ENCODE peak calls at places on chromosomes 13 and 19, in eight cellular contexts. P, J, O, A, N, V, X and E are unnamed samples.
A peak's percentile ranks its signal among the peaks of the same experiment; 100 is the strongest.

GRCh38 chr19:39402417-39403297 is 4.0 kb upstream of the ZFP36 start:
- DNase-seq in O (peak; percentile 81), A (peak; percentile 73), V (peak; percentile 89), X (peak; percentile 69), P (peak; percentile 79), J (peak; percentile 94), N (peak; percentile 88), E (peak; percentile 68)

GRCh38 chr19:30635026-30635985 is 263.1 kb downstream of the ZNF536 start:
- DNase-seq in A (no peak), J (no peak), O (no peak), V (no peak), P (no peak), X (no peak), N (no peak), E (no peak)

GRCh38 chr13:41054212-41054877 is 7.0 kb upstream of the WBP4 start:
- DNase-seq in J (peak; percentile 57), V (peak; percentile 39), O (no peak), N (peak; percentile 38), P (no peak), X (peak; percentile 37), A (no peak), E (no peak)

GRCh38 chr19:18493440-18494266 is 28.2 kb downstream of the ELL start:
- DNase-seq in A (no peak), O (no peak), V (no peak), N (no peak), J (no peak), X (no peak), P (no peak), E (no peak)

GRCh38 chr19:4094291-4094690 is 27.6 kb upstream of the ZBTB7A start:
- DNase-seq in V (no peak), O (no peak), P (no peak), A (no peak), N (no peak), X (no peak), J (no peak), E (no peak)

GRCh38 chr19:54325194-54325621 is 12.2 kb upstream of the LILRA5 start:
- DNase-seq in P (no peak), O (peak; percentile 50), N (peak; percentile 31), X (peak; percentile 23), J (peak; percentile 71), V (peak; percentile 54), A (peak; percentile 20), E (peak; percentile 13)

GRCh38 chr19:28705008-28705407 is 507.9 kb downstream of the UQCRFS1 start:
- DNase-seq in P (no peak), A (no peak), V (no peak), O (no peak), N (peak; percentile 80), X (no peak), J (no peak), E (no peak)

GRCh38 chr19:54673222-54673621 is 10.4 kb downstream of the LILRB4 start:
- DNase-seq in P (no peak), A (no peak), N (no peak), O (no peak), X (no peak), V (no peak), J (no peak), E (no peak)

GRCh38 chr19:11208526-11209471 is 11.5 kb upstream of the KANK2 start:
- DNase-seq in O (no peak), V (no peak), N (no peak), P (no peak), A (no peak), J (no peak), X (no peak), E (no peak)

GRCh38 chr13:113405481-113406300 is 41.8 kb upstream of the GRTP1 start:
- DNase-seq in J (no peak), O (no peak), A (no peak), X (no peak), P (no peak), V (no peak), N (no peak), E (no peak)

GRCh38 chr13:25752957-25753540 is 298.8 kb downstream of the SHISA2 start:
- DNase-seq in A (no peak), X (no peak), O (no peak), P (no peak), V (no peak), J (no peak), N (peak; percentile 87), E (no peak)

GRCh38 chr13:68056816-68057710 is 826.9 kb upstream of the PCDH9 start:
- DNase-seq in X (no peak), V (no peak), N (peak; percentile 67), J (no peak), O (no peak), A (no peak), P (no peak), E (no peak)

GRCh38 chr13:49213539-49213938 is 6.6 kb upstream of the MLNR start:
- DNase-seq in V (no peak), N (no peak), J (no peak), X (no peak), A (no peak), P (no peak), O (no peak), E (no peak)